ENCODE peak calls at places on chromosome 1, in ten cellular contexts. R, S, W, C, J, A, N, M, T and Q are unnamed samples.

GRCh38 chr1:214296860-214297699 is 16.1 kb downstream of the SMYD2 start:
- DNase-seq in J (no peak), A (peak; percentile 90), W (no peak), N (no peak), M (no peak), T (peak; percentile 50), R (no peak), S (no peak), C (no peak), Q (no peak)

GRCh38 chr1:244322791-244323521 is 128.8 kb downstream of the ADSS2 start:
- DNase-seq in A (peak; percentile 98), T (peak; percentile 34), S (no peak), C (peak; percentile 52), J (peak; percentile 98), N (no peak), M (peak; percentile 92), W (no peak), R (no peak), Q (no peak)

GRCh38 chr1:166849135-166849534 is 9.9 kb downstream of the POGK start:
- DNase-seq in W (no peak), T (no peak), J (no peak), A (no peak), N (no peak), C (no peak), R (no peak), M (no peak), S (no peak), Q (no peak)

GRCh38 chr1:53699981-53700380 is 39.0 kb downstream of the GLIS1 start:
- DNase-seq in W (no peak), A (no peak), M (no peak), C (no peak), N (no peak), T (no peak), R (no peak), J (no peak), S (no peak), Q (no peak)

GRCh38 chr1:53766766-53767409 is 27.9 kb upstream of the GLIS1 start:
- DNase-seq in W (no peak), T (no peak), S (no peak), R (no peak), M (no peak), C (no peak), J (no peak), N (no peak), A (peak; percentile 68), Q (no peak)

GRCh38 chr1:222781251-222781650 is 33.6 kb upstream of the DISP1 start:
- DNase-seq in R (no peak), A (no peak), T (no peak), N (no peak), W (no peak), S (no peak), C (peak; percentile 46), J (no peak), M (no peak), Q (no peak)

GRCh38 chr1:234961468-234962339 is 166.9 kb downstream of the TOMM20 start:
- DNase-seq in S (no peak), N (no peak), T (no peak), C (peak; percentile 79), M (no peak), W (no peak), J (peak; percentile 87), A (peak; percentile 96), R (no peak), Q (no peak)

GRCh38 chr1:16249838-16250241 is 12.9 kb upstream of the CPLANE2 start:
- DNase-seq in S (no peak), W (no peak), C (no peak), T (no peak), R (no peak), A (peak; percentile 76), M (no peak), N (no peak), J (no peak), Q (no peak)

GRCh38 chr1:172054172-172054571 is 212.9 kb downstream of the DNM3 start:
- DNase-seq in R (no peak), J (no peak), N (no peak), A (no peak), M (no peak), S (no peak), T (no peak), C (no peak), W (no peak), Q (no peak)

GRCh38 chr1:8021676-8022266 is 4.3 kb downstream of the ERRFI1 start:
- DNase-seq in T (no peak), A (no peak), R (no peak), M (no peak), W (no peak), J (no peak), C (no peak), S (no peak), N (no peak), Q (no peak)

GRCh38 chr1:165857046-165857801 is 29.8 kb downstream of the UCK2 start:
- DNase-seq in M (no peak), W (no peak), C (no peak), N (no peak), R (no peak), S (no peak), J (no peak), T (no peak), A (peak; percentile 55), Q (no peak)

DNA sequence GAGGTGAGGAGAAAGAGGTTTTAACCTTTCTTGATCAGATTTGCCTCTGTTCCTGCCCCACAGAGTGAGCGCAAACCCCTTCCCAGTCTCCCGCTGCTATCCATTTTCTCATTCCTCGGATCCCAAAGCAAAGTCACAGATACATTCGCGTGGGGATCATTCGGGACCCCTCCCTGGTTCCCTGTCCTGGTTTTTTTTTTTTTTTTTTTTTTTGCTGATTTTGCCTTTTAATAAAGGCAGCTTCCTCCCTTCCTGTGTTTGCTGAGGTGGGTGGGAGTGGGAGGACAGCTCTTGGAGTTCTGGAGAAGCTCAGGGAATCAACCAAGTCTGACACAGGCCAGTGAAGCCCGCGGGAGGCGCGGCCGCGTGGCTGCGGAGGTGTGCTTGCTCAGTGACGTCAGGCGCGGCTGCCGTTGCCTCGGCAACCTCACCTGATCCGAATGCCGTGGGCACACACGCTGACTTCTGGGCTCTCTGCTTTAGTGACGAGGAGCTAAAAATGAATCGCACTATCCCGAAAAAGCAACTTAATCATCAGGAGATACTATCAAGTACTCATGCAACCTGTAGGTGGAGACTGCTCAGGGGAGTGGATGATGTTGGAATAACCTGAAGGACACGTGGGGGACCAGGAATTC is 106.4 kb downstream of the TBX19 start:
- DNase-seq in R (peak; percentile 48), J (no peak), A (no peak), C (peak; percentile 42), N (peak; percentile 78), M (no peak), W (peak; percentile 75), S (no peak), T (peak; percentile 81), Q (peak; percentile 29)
- TF ChIP-seq CTCF in R (peak; percentile 20), J (no peak), A (no peak), C (no peak), N (no peak), M (peak; percentile 13), W (no peak), S (peak; percentile 36), T (peak; percentile 27), Q (no peak)

DNA sequence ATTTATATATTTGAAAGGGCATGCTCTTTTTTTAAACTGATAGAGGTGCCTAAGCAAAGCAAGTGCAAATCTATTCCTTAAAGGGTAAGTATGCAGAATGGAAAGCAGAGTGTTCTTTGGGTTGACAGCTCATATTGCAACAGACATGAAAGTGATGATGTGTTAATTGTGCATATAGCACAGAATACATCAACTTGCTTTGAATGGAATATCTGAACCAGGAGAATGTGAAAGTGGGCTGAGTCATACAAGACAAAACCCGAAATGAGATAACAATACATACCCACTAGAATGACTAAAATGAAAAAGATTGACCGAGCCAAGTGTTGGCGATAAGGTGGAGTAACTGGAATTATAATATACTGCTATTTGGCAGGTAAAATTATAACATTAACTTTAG is 4.3 kb downstream of the CR1 start:
- DNase-seq in N (no peak), R (no peak), C (peak; percentile 30), A (no peak), W (no peak), T (no peak), M (no peak), S (no peak), J (no peak), Q (no peak)
- TF ChIP-seq CTCF in N (no peak), R (no peak), C (no peak), A (no peak), W (no peak), T (no peak), M (no peak), S (no peak), J (no peak), Q (no peak)

GRCh38 chr1:61921435-61921834 is 179.2 kb downstream of the PATJ start:
- DNase-seq in J (no peak), N (no peak), M (no peak), A (no peak), C (no peak), R (no peak), T (no peak), S (no peak), W (no peak), Q (no peak)
- TF ChIP-seq CTCF in J (peak; percentile 29), N (no peak), M (peak; percentile 22), A (no peak), C (no peak), R (no peak), T (peak; percentile 59), S (peak; percentile 36), W (no peak), Q (no peak)

GRCh38 chr1:29171089-29171488 is 10.6 kb downstream of the SRSF4 start:
- DNase-seq in R (no peak), M (no peak), A (no peak), C (no peak), S (no peak), W (no peak), N (no peak), J (no peak), T (no peak), Q (no peak)

GRCh38 chr1:29176567-29176966 is 5.1 kb downstream of the SRSF4 start:
- DNase-seq in A (no peak), R (no peak), W (no peak), T (peak; percentile 3), S (no peak), J (no peak), C (no peak), N (no peak), M (no peak), Q (no peak)

GRCh38 chr1:29172415-29172814 is 9.3 kb downstream of the SRSF4 start:
- DNase-seq in M (no peak), R (no peak), S (no peak), C (no peak), W (no peak), A (no peak), J (no peak), N (no peak), T (no peak), Q (no peak)

GRCh38 chr1:29167904-29168303 is 13.8 kb downstream of the SRSF4 start:
- DNase-seq in W (no peak), A (no peak), S (no peak), R (no peak), C (no peak), M (no peak), N (no peak), J (no peak), T (no peak), Q (no peak)

DNA sequence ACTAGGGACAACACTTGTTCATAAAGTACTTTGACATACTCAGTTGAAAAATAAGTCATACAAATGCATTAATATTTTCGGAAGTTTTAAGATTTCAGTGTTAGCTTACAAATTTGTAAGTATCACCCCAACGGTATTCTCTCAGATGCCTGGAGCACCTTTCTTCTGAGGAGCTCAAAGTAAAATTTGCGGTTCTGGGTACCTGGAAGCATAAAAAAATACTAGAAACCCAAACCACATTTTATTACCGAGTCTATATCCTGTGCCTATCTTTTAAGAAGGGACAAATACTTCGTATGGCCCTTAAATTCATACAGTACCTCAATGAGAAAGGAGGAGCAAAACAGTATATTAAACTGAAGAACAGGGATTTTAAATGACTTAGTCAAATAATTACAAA is 10.2 kb downstream of the SRSF4 start:
- DNase-seq in C (no peak), N (no peak), M (no peak), S (no peak), T (no peak), R (no peak), W (no peak), J (no peak), A (no peak), Q (no peak)
- TF ChIP-seq CTCF in C (no peak), N (no peak), M (no peak), S (no peak), T (no peak), R (no peak), W (no peak), J (no peak), A (no peak), Q (no peak)